ENCODE peak calls at places on chromosomes 4 and X, in eight cellular contexts. Y is K562; L is CD8-positive, alpha-beta T cell; M is GM06990; U is AG10803; P is epithelial cell of esophagus; J is cardiac muscle cell; F is RWPE2. I is an unnamed sample.

GRCh38 chrX:115970718-115971117 is 199.8 kb upstream of the AGTR2 start:
- DNase-seq in F (no peak), J (no peak), L (no peak), Y (no peak), U (no peak), P (no peak), M (no peak), I (no peak)

GRCh38 chrX:9885150-9885549 is 82.0 kb upstream of the CLDN34 start:
- DNase-seq in U (peak), M (peak), Y (peak), P (peak), J (peak), L (peak), F (no peak), I (peak)

GRCh38 chrX:65821721-65822496 is 154.5 kb downstream of the MSN start:
- DNase-seq in M (peak), P (peak), Y (no peak), F (no peak), U (no peak), J (peak), L (peak), I (no peak)

GRCh38 chr4:121728798-121729226 is 32.0 kb upstream of the ANXA5 start:
- DNase-seq in F (no peak), L (no peak), U (peak), P (peak), M (no peak), J (no peak), Y (no peak), I (no peak)

GRCh38 chrX:18643243-18643642 is 28.7 kb downstream of the RS1 start:
- DNase-seq in U (no peak), J (no peak), M (no peak), Y (no peak), P (no peak), L (no peak), F (no peak), I (no peak)

GRCh38 chr4:56743550-56743949 is 62.5 kb upstream of the HOPX start:
- DNase-seq in J (no peak), M (no peak), Y (no peak), P (no peak), F (no peak), L (no peak), U (no peak), I (no peak)

GRCh38 chr4:76738081-76738931 is 159.6 kb downstream of the SOWAHB start:
- DNase-seq in J (no peak), P (peak), F (no peak), M (no peak), U (peak), Y (no peak), L (no peak), I (peak)

GRCh38 chrX:57528670-57529255 is 63.0 kb upstream of the ZXDB start:
- DNase-seq in U (peak), L (no peak), F (no peak), Y (no peak), M (no peak), P (peak), J (peak), I (peak)

GRCh38 chrX:72080150-72080549 is 51.6 kb downstream of the RTL5 start:
- DNase-seq in L (no peak), M (no peak), J (no peak), Y (no peak), F (no peak), U (no peak), P (no peak), I (no peak)
- H3K4me3 ChIP-seq in L (no peak), M (no peak), J (no peak), Y (no peak), F (no peak), U (no peak), P (no peak), I (no peak)

GRCh38 chr4:150217192-150217591 is 138.9 kb downstream of the DCLK2 start:
- DNase-seq in Y (no peak), J (peak), U (peak), F (no peak), M (no peak), L (no peak), P (peak), I (peak)
- TF ChIP-seq CTCF in Y (no peak), J (peak), U (peak), F (peak), M (peak), L (no peak), P (peak), I (peak)

GRCh38 chrX:45952030-45952429 is 593.2 kb downstream of the ZNF674 start:
- DNase-seq in M (no peak), Y (no peak), L (no peak), J (no peak), P (peak), U (no peak), F (no peak), I (no peak)
- H3K4me3 ChIP-seq in M (no peak), Y (no peak), L (no peak), J (no peak), P (no peak), U (no peak), F (no peak), I (no peak)

DNA sequence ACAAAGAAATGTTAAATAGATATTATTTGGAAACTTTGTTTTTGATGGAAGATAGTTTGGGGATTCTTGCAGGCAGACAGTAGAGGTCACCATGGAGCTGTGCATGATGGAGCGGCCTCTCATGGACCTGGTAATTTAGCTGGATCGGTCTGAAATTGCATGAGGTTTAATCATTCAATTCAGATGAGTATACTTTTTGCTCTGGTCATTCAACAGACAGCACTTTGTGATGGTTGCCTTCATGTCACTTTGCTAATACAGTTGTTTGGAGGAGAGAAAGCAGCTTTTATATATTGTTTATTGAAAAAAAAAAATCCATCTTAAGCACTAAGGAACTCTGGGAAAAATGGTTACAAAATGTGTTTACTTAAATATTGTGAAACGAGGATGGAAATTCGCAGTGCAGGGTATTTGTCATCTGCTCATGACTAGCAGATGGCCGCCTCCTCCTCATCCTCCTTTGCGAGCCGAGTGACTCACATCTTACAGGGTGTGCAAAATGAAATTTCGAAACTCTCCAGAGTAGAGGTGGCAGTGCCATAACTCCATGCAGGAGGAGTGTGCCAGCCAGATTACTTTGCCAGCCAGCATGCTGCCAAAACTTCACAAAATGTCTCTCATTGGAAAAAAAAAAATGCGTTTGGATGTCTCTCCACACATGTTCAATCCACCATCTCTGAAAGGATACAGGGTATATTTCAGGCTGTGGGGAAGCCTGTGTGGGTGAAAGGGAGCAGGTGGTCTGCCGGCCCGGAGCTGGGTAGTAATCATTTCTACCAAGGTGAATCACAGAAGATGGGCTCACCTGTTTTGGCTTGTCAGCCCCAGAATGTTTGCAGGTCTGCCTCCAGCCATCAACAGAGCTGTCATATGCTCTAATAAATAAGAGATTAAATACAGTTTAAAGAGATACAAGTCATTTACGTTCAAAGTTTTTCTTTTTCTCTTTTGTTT is 314.9 kb upstream of the DIPK2B start:
- DNase-seq in M (no peak), L (no peak), P (peak), U (peak), F (peak), Y (no peak), J (peak), I (peak)
- TF ChIP-seq CTCF in M (peak), L (no peak), P (peak), U (peak), F (peak), Y (peak), J (peak), I (peak)

GRCh38 chr4:37828843-37829242 is 2.4 kb downstream of the PGM2 start:
- DNase-seq in L (no peak), M (no peak), U (no peak), P (no peak), F (no peak), J (no peak), Y (no peak), I (no peak)
- H3K4me3 ChIP-seq in L (no peak), M (no peak), U (no peak), P (peak), F (no peak), J (no peak), Y (no peak), I (no peak)

DNA sequence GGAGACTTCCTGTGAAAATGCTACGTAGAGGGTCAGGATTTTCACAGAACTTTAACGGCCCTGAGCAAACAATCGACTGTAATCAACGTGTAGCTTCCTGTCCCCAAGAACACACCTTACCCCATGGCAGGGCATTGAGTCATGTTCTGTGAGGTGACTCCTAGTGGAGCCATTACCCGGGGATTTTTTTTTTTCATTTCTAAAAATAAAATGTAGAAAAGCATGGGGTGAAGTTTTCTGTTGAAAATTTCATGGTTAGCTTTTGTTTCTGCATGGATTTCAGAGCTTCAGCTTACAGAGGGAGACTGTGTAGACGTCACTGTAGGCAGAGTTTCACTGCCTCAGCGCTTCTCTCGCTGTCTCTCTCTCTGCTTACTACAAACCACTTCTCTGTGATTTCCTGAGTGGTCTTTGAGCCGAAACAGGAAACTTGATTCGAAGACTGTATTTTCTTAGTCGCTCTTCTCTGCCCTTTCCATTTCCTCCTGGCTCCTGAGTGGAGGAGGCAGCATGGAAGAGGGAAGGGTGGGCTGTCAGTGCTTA is 111.7 kb downstream of the NFKB1 start:
- DNase-seq in F (no peak), Y (no peak), P (peak), M (no peak), L (no peak), J (no peak), U (no peak), I (no peak)
- TF ChIP-seq CTCF in F (no peak), Y (no peak), P (no peak), M (no peak), L (no peak), J (no peak), U (no peak), I (no peak)

I was measured in GM12865.